ENCODE peak calls at places on chromosomes 5 and 9, in eight cellular contexts. Z is lung; Q is neural progenitor cell; G is GM23248; S is A549; O is colonic mucosa; E is naive thymus-derived CD4-positive, alpha-beta T cell; X is ovary. P is an unnamed sample. For H3K4me1, the result is how much of the 10 kb centered on the place peaks cover.

GRCh38 chr5:97009212-97009898 is 73.5 kb downstream of the LNPEP start:
- DNase-seq in O (no peak), S (no peak), X (no peak), E (peak), Z (no peak), G (peak), Q (no peak), P (no peak)

GRCh38 chr9:130858734-130859705 is 24.0 kb downstream of the ABL1 start:
- DNase-seq in Q (no peak), O (no peak), E (no peak), X (no peak), S (no peak), G (no peak), Z (no peak), P (no peak)

GRCh38 chr5:86427158-86427557 is 190.6 kb upstream of the COX7C start:
- DNase-seq in E (no peak), O (no peak), X (no peak), G (no peak), Z (no peak), Q (no peak), S (no peak), P (no peak)

GRCh38 chr9:77997611-77998349 is 33.8 kb downstream of the GNAQ start:
- DNase-seq in X (no peak), S (no peak), G (no peak), O (no peak), E (no peak), Z (no peak), Q (no peak), P (no peak)

GRCh38 chr9:128108784-128109709 is 18.5 kb downstream of the PTGES2 start:
- DNase-seq in E (no peak), G (no peak), S (no peak), Z (no peak), X (peak), Q (no peak), O (no peak), P (no peak)

GRCh38 chr5:66744040-66744439 is 147.8 kb downstream of the MAST4 start:
- DNase-seq in S (no peak), E (no peak), Q (no peak), G (peak), Z (no peak), O (no peak), X (peak), P (no peak)

GRCh38 chr5:147519380-147519779 is 9.5 kb upstream of the DPYSL3 start:
- DNase-seq in Z (no peak), X (no peak), E (no peak), G (no peak), S (no peak), Q (no peak), O (no peak), P (no peak)

GRCh38 chr5:82312373-82312856 is 34.3 kb upstream of the RPS23 start:
- DNase-seq in X (peak), S (peak), G (peak), Q (peak), Z (peak), E (peak), O (peak), P (peak)

GRCh38 chr9:32340401-32340800 is 44.0 kb upstream of the ACO1 start:
- DNase-seq in Z (no peak), S (no peak), O (no peak), G (no peak), X (no peak), Q (peak), E (no peak), P (no peak)

GRCh38 chr9:106069241-106069640 is 374.9 kb downstream of the TMEM38B start:
- DNase-seq in Z (no peak), Q (no peak), O (no peak), G (no peak), X (no peak), S (no peak), E (no peak), P (no peak)

GRCh38 chr9:22005700-22006605 is 3.2 kb downstream of the CDKN2B start:
- DNase-seq in G (no peak), S (no peak), Z (no peak), Q (peak), O (no peak), E (no peak), X (no peak), P (no peak)

GRCh38 chr9:1804128-1804865 is 210.8 kb upstream of the SMARCA2 start:
- DNase-seq in Z (no peak), G (no peak), Q (no peak), E (no peak), O (no peak), S (no peak), X (no peak), P (no peak)
- H3K4me3 ChIP-seq in Z (no peak), G (no peak), Q (no peak), E (no peak), O (no peak), S (no peak), X (no peak), P (no peak)

GRCh38 chr9:137689745-137690529 is 71.1 kb downstream of the EHMT1 start:
- DNase-seq in Q (no peak), E (no peak), S (peak), Z (no peak), X (no peak), G (peak), O (no peak), P (no peak)
- H3K4me1 ChIP-seq in Q (under half), E (under half), S (under half), Z (under half), X (under half), G (under half), O (under half), P (under half)

GRCh38 chr5:90351101-90351500 is 58.5 kb downstream of the CETN3 start:
- DNase-seq in S (no peak), Q (no peak), Z (no peak), E (no peak), G (no peak), O (no peak), X (no peak), P (no peak)
- H3K4me3 ChIP-seq in S (no peak), Q (no peak), Z (no peak), E (no peak), G (no peak), O (no peak), X (no peak), P (no peak)

GRCh38 chr5:80139573-80139972 is 104.4 kb downstream of the THBS4 start:
- DNase-seq in O (peak), X (no peak), Q (no peak), S (no peak), E (no peak), Z (no peak), G (no peak), P (peak)
- H3K4me1 ChIP-seq in O (under half), X (under half), Q (under half), S (under half), E (half or more), Z (under half), G (under half), P (under half)

GRCh38 chr5:110726249-110727024 is at the start of gene TMEM232:
- DNase-seq in Z (peak), G (no peak), X (peak), E (peak), S (peak), O (peak), Q (peak), P (peak)

GRCh38 chr5:110727025-110727314 is 499 bp upstream of the TMEM232 start:
- DNase-seq in E (no peak), G (no peak), X (no peak), Q (peak), Z (no peak), O (no peak), S (no peak), P (no peak)
- H3K4me3 ChIP-seq in E (peak), G (no peak), X (peak), Q (peak), Z (no peak), O (peak), S (peak), P (peak)

DNA sequence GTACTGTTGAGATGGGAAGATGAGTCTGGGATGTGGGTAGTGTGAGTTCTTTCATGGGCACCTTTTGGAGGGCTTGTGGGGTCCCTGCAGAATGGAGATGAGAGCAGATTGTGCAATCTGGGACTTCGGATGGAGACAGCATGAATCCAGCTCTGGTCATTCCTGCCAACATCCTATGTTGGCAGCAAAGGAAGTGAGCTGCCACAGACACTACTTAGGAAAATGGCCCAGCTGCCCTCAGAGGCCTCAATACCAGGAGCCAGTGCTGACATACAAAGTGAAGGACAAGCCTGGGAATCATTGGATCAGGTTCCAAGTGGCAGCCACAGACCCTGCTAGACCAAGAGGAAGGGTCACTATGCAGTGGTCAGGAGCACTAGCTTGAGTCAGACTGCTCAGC is 402.8 kb downstream of the CDK5RAP2 start:
- DNase-seq in Z (no peak), O (no peak), E (no peak), Q (no peak), X (no peak), G (no peak), S (no peak), P (no peak)
- H3K4me1 ChIP-seq in Z (under half), O (under half), E (under half), Q (under half), X (under half), G (under half), S (under half), P (under half)

GRCh38 chr5:111069839-111070238 is 1.7 kb upstream of the TSLP start:
- DNase-seq in X (no peak), Q (no peak), E (no peak), Z (no peak), G (peak), S (no peak), O (no peak), P (no peak)
- H3K4me3 ChIP-seq in X (no peak), Q (peak), E (no peak), Z (no peak), G (peak), S (no peak), O (no peak), P (no peak)

DNA sequence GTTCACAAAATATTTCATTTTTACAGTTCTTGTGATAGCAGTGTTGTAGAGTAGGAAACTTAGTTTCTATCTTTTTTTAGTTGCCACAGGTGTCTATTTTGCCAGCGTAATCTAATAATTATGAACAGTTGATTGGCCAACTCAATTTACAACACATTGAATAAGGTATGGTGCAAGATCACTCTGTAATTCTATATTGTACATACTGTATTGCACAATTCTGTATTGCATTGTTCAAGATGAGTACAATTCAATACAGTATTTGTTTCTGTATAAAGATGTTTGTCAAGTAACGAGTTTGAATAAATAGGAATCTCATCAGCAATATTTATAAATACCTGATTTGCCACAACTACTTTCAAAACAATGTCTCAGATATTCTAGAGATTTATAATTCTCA is 64.2 kb upstream of the HTR1A start:
- DNase-seq in X (no peak), E (no peak), Z (no peak), G (no peak), S (no peak), O (no peak), Q (no peak), P (no peak)
- H3K4me1 ChIP-seq in X (under half), E (under half), Z (under half), G (under half), S (under half), O (under half), Q (under half), P (under half)

GRCh38 chr9:92717201-92718085 is 47.2 kb downstream of the BICD2 start:
- DNase-seq in G (no peak), S (no peak), X (peak), E (no peak), Z (no peak), Q (no peak), O (no peak), P (peak)
- H3K4me3 ChIP-seq in G (no peak), S (no peak), X (no peak), E (no peak), Z (no peak), Q (no peak), O (no peak), P (no peak)

P was measured in right atrium auricular region.